ENCODE peak calls at places on chromosome 3, in four cellular contexts. One of them, this sample, is unnamed.

GRCh38 chr3:133461291-133461690 is 61.4 kb downstream of the BFSP2 start:
- DNase-seq in ecto neural progenitor cell: no peak
- DNase-seq in activated gamma-delta T cell treated with Interleukin-2 at 50 U/mL for 16 hours: no peak
- DNase-seq in stimulated activated CD4-positive, alpha-beta T cell treated with anti-CD3 and anti-CD28 coated beads, Interleukin-4, amount 100 ng/mL, for 1 hour: no peak
- DNase-seq in this sample: no peak

GRCh38 chr3:148772835-148773234 is 54.8 kb upstream of the CPB1 start:
- DNase-seq in ecto neural progenitor cell: no peak
- DNase-seq in activated gamma-delta T cell treated with Interleukin-2 at 50 U/mL for 16 hours: no peak
- DNase-seq in stimulated activated CD4-positive, alpha-beta T cell treated with anti-CD3 and anti-CD28 coated beads, Interleukin-4, amount 100 ng/mL, for 1 hour: no peak
- DNase-seq in this sample: no peak

GRCh38 chr3:14915636-14916222 is 31.7 kb upstream of the NR2C2 start:
- DNase-seq in ecto neural progenitor cell: no peak
- DNase-seq in activated gamma-delta T cell treated with Interleukin-2 at 50 U/mL for 16 hours: no peak
- DNase-seq in stimulated activated CD4-positive, alpha-beta T cell treated with anti-CD3 and anti-CD28 coated beads, Interleukin-4, amount 100 ng/mL, for 1 hour: no peak
- DNase-seq in this sample: no peak

GRCh38 chr3:125108833-125109540 is 53.2 kb upstream of the HEG1 start:
- DNase-seq in ecto neural progenitor cell: no peak
- DNase-seq in activated gamma-delta T cell treated with Interleukin-2 at 50 U/mL for 16 hours: no peak
- DNase-seq in stimulated activated CD4-positive, alpha-beta T cell treated with anti-CD3 and anti-CD28 coated beads, Interleukin-4, amount 100 ng/mL, for 1 hour: no peak
- DNase-seq in this sample: no peak

GRCh38 chr3:133404925-133405324 is 5.1 kb downstream of the BFSP2 start:
- DNase-seq in ecto neural progenitor cell: no peak
- DNase-seq in activated gamma-delta T cell treated with Interleukin-2 at 50 U/mL for 16 hours: no peak
- DNase-seq in stimulated activated CD4-positive, alpha-beta T cell treated with anti-CD3 and anti-CD28 coated beads, Interleukin-4, amount 100 ng/mL, for 1 hour: no peak
- DNase-seq in this sample: no peak

GRCh38 chr3:77071806-77072205 is 31.9 kb downstream of the ROBO2 start:
- DNase-seq in ecto neural progenitor cell: no peak
- DNase-seq in activated gamma-delta T cell treated with Interleukin-2 at 50 U/mL for 16 hours: no peak
- DNase-seq in stimulated activated CD4-positive, alpha-beta T cell treated with anti-CD3 and anti-CD28 coated beads, Interleukin-4, amount 100 ng/mL, for 1 hour: no peak
- DNase-seq in this sample: no peak

GRCh38 chr3:189824629-189825312 is 193.6 kb downstream of the TP63 start:
- DNase-seq in ecto neural progenitor cell: no peak
- DNase-seq in activated gamma-delta T cell treated with Interleukin-2 at 50 U/mL for 16 hours: no peak
- DNase-seq in stimulated activated CD4-positive, alpha-beta T cell treated with anti-CD3 and anti-CD28 coated beads, Interleukin-4, amount 100 ng/mL, for 1 hour: no peak
- DNase-seq in this sample: no peak

GRCh38 chr3:108430540-108430939 is 79.9 kb downstream of the MYH15 start:
- DNase-seq in ecto neural progenitor cell: no peak
- DNase-seq in activated gamma-delta T cell treated with Interleukin-2 at 50 U/mL for 16 hours: no peak
- DNase-seq in stimulated activated CD4-positive, alpha-beta T cell treated with anti-CD3 and anti-CD28 coated beads, Interleukin-4, amount 100 ng/mL, for 1 hour: no peak
- DNase-seq in this sample: no peak

GRCh38 chr3:58874795-58875194 is 175.0 kb downstream of the CFAP20DC start:
- DNase-seq in ecto neural progenitor cell: no peak
- DNase-seq in activated gamma-delta T cell treated with Interleukin-2 at 50 U/mL for 16 hours: no peak
- DNase-seq in stimulated activated CD4-positive, alpha-beta T cell treated with anti-CD3 and anti-CD28 coated beads, Interleukin-4, amount 100 ng/mL, for 1 hour: no peak
- DNase-seq in this sample: no peak

GRCh38 chr3:53166781-53167291 is 5.8 kb downstream of the PRKCD start:
- DNase-seq in ecto neural progenitor cell: no peak
- DNase-seq in activated gamma-delta T cell treated with Interleukin-2 at 50 U/mL for 16 hours: no peak
- DNase-seq in stimulated activated CD4-positive, alpha-beta T cell treated with anti-CD3 and anti-CD28 coated beads, Interleukin-4, amount 100 ng/mL, for 1 hour: no peak
- DNase-seq in this sample: no peak

GRCh38 chr3:129039271-129040038 is 21.1 kb upstream of the GP9 start:
- DNase-seq in ecto neural progenitor cell: peak
- DNase-seq in activated gamma-delta T cell treated with Interleukin-2 at 50 U/mL for 16 hours: no peak
- DNase-seq in stimulated activated CD4-positive, alpha-beta T cell treated with anti-CD3 and anti-CD28 coated beads, Interleukin-4, amount 100 ng/mL, for 1 hour: no peak
- DNase-seq in this sample: no peak

GRCh38 chr3:192827208-192827607 is 90.4 kb downstream of the MB21D2 start:
- DNase-seq in ecto neural progenitor cell: no peak
- DNase-seq in activated gamma-delta T cell treated with Interleukin-2 at 50 U/mL for 16 hours: no peak
- DNase-seq in stimulated activated CD4-positive, alpha-beta T cell treated with anti-CD3 and anti-CD28 coated beads, Interleukin-4, amount 100 ng/mL, for 1 hour: no peak
- DNase-seq in this sample: no peak

GRCh38 chr3:120171134-120171863 is 77.1 kb upstream of the GSK3B start:
- DNase-seq in ecto neural progenitor cell: no peak
- DNase-seq in activated gamma-delta T cell treated with Interleukin-2 at 50 U/mL for 16 hours: no peak
- DNase-seq in stimulated activated CD4-positive, alpha-beta T cell treated with anti-CD3 and anti-CD28 coated beads, Interleukin-4, amount 100 ng/mL, for 1 hour: no peak
- DNase-seq in this sample: no peak

GRCh38 chr3:194574639-194575483 is 58.4 kb downstream of the TMEM44 start:
- DNase-seq in ecto neural progenitor cell: no peak
- DNase-seq in activated gamma-delta T cell treated with Interleukin-2 at 50 U/mL for 16 hours: no peak
- DNase-seq in stimulated activated CD4-positive, alpha-beta T cell treated with anti-CD3 and anti-CD28 coated beads, Interleukin-4, amount 100 ng/mL, for 1 hour: no peak
- DNase-seq in this sample: no peak

GRCh38 chr3:36992806-36993325 is at the start of gene EPM2AIP1:
- DNase-seq in ecto neural progenitor cell: no peak
- DNase-seq in activated gamma-delta T cell treated with Interleukin-2 at 50 U/mL for 16 hours: no peak
- DNase-seq in stimulated activated CD4-positive, alpha-beta T cell treated with anti-CD3 and anti-CD28 coated beads, Interleukin-4, amount 100 ng/mL, for 1 hour: no peak
- DNase-seq in this sample: no peak

GRCh38 chr3:188396900-188397299 is 242.9 kb downstream of the LPP start:
- DNase-seq in ecto neural progenitor cell: no peak
- DNase-seq in activated gamma-delta T cell treated with Interleukin-2 at 50 U/mL for 16 hours: no peak
- DNase-seq in stimulated activated CD4-positive, alpha-beta T cell treated with anti-CD3 and anti-CD28 coated beads, Interleukin-4, amount 100 ng/mL, for 1 hour: no peak
- DNase-seq in this sample: no peak

GRCh38 chr3:36800533-36801116 is 36.3 kb upstream of the DCLK3 start:
- DNase-seq in ecto neural progenitor cell: no peak
- DNase-seq in activated gamma-delta T cell treated with Interleukin-2 at 50 U/mL for 16 hours: no peak
- DNase-seq in stimulated activated CD4-positive, alpha-beta T cell treated with anti-CD3 and anti-CD28 coated beads, Interleukin-4, amount 100 ng/mL, for 1 hour: no peak
- DNase-seq in this sample: no peak

GRCh38 chr3:131361464-131362421 is 19.8 kb upstream of the NUDT16 start:
- DNase-seq in ecto neural progenitor cell: peak
- DNase-seq in activated gamma-delta T cell treated with Interleukin-2 at 50 U/mL for 16 hours: no peak
- DNase-seq in stimulated activated CD4-positive, alpha-beta T cell treated with anti-CD3 and anti-CD28 coated beads, Interleukin-4, amount 100 ng/mL, for 1 hour: no peak
- DNase-seq in this sample: no peak

GRCh38 chr3:31268868-31269267 is 263.9 kb upstream of the STT3B start:
- DNase-seq in ecto neural progenitor cell: no peak
- DNase-seq in activated gamma-delta T cell treated with Interleukin-2 at 50 U/mL for 16 hours: no peak
- DNase-seq in stimulated activated CD4-positive, alpha-beta T cell treated with anti-CD3 and anti-CD28 coated beads, Interleukin-4, amount 100 ng/mL, for 1 hour: no peak
- DNase-seq in this sample: no peak

GRCh38 chr3:126954141-126954845 is 28.6 kb upstream of the PLXNA1 start:
- DNase-seq in ecto neural progenitor cell: no peak
- DNase-seq in activated gamma-delta T cell treated with Interleukin-2 at 50 U/mL for 16 hours: no peak
- DNase-seq in stimulated activated CD4-positive, alpha-beta T cell treated with anti-CD3 and anti-CD28 coated beads, Interleukin-4, amount 100 ng/mL, for 1 hour: no peak
- DNase-seq in this sample: no peak

GRCh38 chr3:63400259-63400860 is 122.3 kb downstream of the SYNPR start:
- DNase-seq in ecto neural progenitor cell: no peak
- DNase-seq in activated gamma-delta T cell treated with Interleukin-2 at 50 U/mL for 16 hours: no peak
- DNase-seq in stimulated activated CD4-positive, alpha-beta T cell treated with anti-CD3 and anti-CD28 coated beads, Interleukin-4, amount 100 ng/mL, for 1 hour: no peak
- DNase-seq in this sample: no peak

GRCh38 chr3:195729476-195729875 is 8.7 kb downstream of the MUC20 start:
- DNase-seq in ecto neural progenitor cell: no peak
- DNase-seq in activated gamma-delta T cell treated with Interleukin-2 at 50 U/mL for 16 hours: no peak
- DNase-seq in stimulated activated CD4-positive, alpha-beta T cell treated with anti-CD3 and anti-CD28 coated beads, Interleukin-4, amount 100 ng/mL, for 1 hour: no peak
- DNase-seq in this sample: no peak

GRCh38 chr3:194488007-194488742 is 1.4 kb upstream of the ATP13A3 start:
- DNase-seq in ecto neural progenitor cell: no peak
- DNase-seq in activated gamma-delta T cell treated with Interleukin-2 at 50 U/mL for 16 hours: peak
- DNase-seq in stimulated activated CD4-positive, alpha-beta T cell treated with anti-CD3 and anti-CD28 coated beads, Interleukin-4, amount 100 ng/mL, for 1 hour: no peak
- DNase-seq in this sample: no peak

GRCh38 chr3:10370429-10370828 is 49.5 kb upstream of the SEC13 start:
- DNase-seq in ecto neural progenitor cell: no peak
- DNase-seq in activated gamma-delta T cell treated with Interleukin-2 at 50 U/mL for 16 hours: no peak
- DNase-seq in stimulated activated CD4-positive, alpha-beta T cell treated with anti-CD3 and anti-CD28 coated beads, Interleukin-4, amount 100 ng/mL, for 1 hour: no peak
- DNase-seq in this sample: no peak

GRCh38 chr3:24400015-24400414 is 94.6 kb downstream of the THRB start:
- DNase-seq in ecto neural progenitor cell: no peak
- DNase-seq in activated gamma-delta T cell treated with Interleukin-2 at 50 U/mL for 16 hours: no peak
- DNase-seq in stimulated activated CD4-positive, alpha-beta T cell treated with anti-CD3 and anti-CD28 coated beads, Interleukin-4, amount 100 ng/mL, for 1 hour: no peak
- DNase-seq in this sample: no peak

GRCh38 chr3:43496740-43497375 is 125.0 kb downstream of the ANO10 start:
- DNase-seq in ecto neural progenitor cell: no peak
- DNase-seq in activated gamma-delta T cell treated with Interleukin-2 at 50 U/mL for 16 hours: no peak
- DNase-seq in stimulated activated CD4-positive, alpha-beta T cell treated with anti-CD3 and anti-CD28 coated beads, Interleukin-4, amount 100 ng/mL, for 1 hour: no peak
- DNase-seq in this sample: no peak

GRCh38 chr3:177932750-177933660 is 603.2 kb upstream of the KCNMB2 start:
- DNase-seq in ecto neural progenitor cell: no peak
- DNase-seq in activated gamma-delta T cell treated with Interleukin-2 at 50 U/mL for 16 hours: no peak
- DNase-seq in stimulated activated CD4-positive, alpha-beta T cell treated with anti-CD3 and anti-CD28 coated beads, Interleukin-4, amount 100 ng/mL, for 1 hour: no peak
- DNase-seq in this sample: no peak

GRCh38 chr3:106862067-106862466 is 515.2 kb upstream of the CCDC54 start:
- DNase-seq in ecto neural progenitor cell: no peak
- DNase-seq in activated gamma-delta T cell treated with Interleukin-2 at 50 U/mL for 16 hours: no peak
- DNase-seq in stimulated activated CD4-positive, alpha-beta T cell treated with anti-CD3 and anti-CD28 coated beads, Interleukin-4, amount 100 ng/mL, for 1 hour: no peak
- DNase-seq in this sample: no peak

GRCh38 chr3:119659584-119660291 is 651 bp downstream of the POPDC2 start:
- DNase-seq in ecto neural progenitor cell: no peak
- DNase-seq in activated gamma-delta T cell treated with Interleukin-2 at 50 U/mL for 16 hours: no peak
- DNase-seq in stimulated activated CD4-positive, alpha-beta T cell treated with anti-CD3 and anti-CD28 coated beads, Interleukin-4, amount 100 ng/mL, for 1 hour: no peak
- DNase-seq in this sample: no peak

GRCh38 chr3:108202080-108202479 is 20.1 kb downstream of the IFT57 start:
- DNase-seq in ecto neural progenitor cell: no peak
- DNase-seq in activated gamma-delta T cell treated with Interleukin-2 at 50 U/mL for 16 hours: no peak
- DNase-seq in stimulated activated CD4-positive, alpha-beta T cell treated with anti-CD3 and anti-CD28 coated beads, Interleukin-4, amount 100 ng/mL, for 1 hour: no peak
- DNase-seq in this sample: no peak

GRCh38 chr3:33115024-33115768 is 1.4 kb downstream of the CRTAP start:
- DNase-seq in ecto neural progenitor cell: peak
- DNase-seq in activated gamma-delta T cell treated with Interleukin-2 at 50 U/mL for 16 hours: no peak
- DNase-seq in stimulated activated CD4-positive, alpha-beta T cell treated with anti-CD3 and anti-CD28 coated beads, Interleukin-4, amount 100 ng/mL, for 1 hour: no peak
- DNase-seq in this sample: no peak

GRCh38 chr3:156522673-156523072 is 32.2 kb downstream of the SSR3 start:
- DNase-seq in ecto neural progenitor cell: no peak
- DNase-seq in activated gamma-delta T cell treated with Interleukin-2 at 50 U/mL for 16 hours: no peak
- DNase-seq in stimulated activated CD4-positive, alpha-beta T cell treated with anti-CD3 and anti-CD28 coated beads, Interleukin-4, amount 100 ng/mL, for 1 hour: no peak
- DNase-seq in this sample: no peak

GRCh38 chr3:140296796-140297352 is 361.9 kb downstream of the CLSTN2 start:
- DNase-seq in ecto neural progenitor cell: no peak
- DNase-seq in activated gamma-delta T cell treated with Interleukin-2 at 50 U/mL for 16 hours: no peak
- DNase-seq in stimulated activated CD4-positive, alpha-beta T cell treated with anti-CD3 and anti-CD28 coated beads, Interleukin-4, amount 100 ng/mL, for 1 hour: no peak
- DNase-seq in this sample: no peak

This sample was measured in CD8-positive, alpha-beta T cell.